ENCODE peak calls at places on chromosomes 7 and 10, in five cellular contexts. One of them, this sample, is unnamed.

GRCh38 chr7:155278921-155279320 is 18.8 kb upstream of the INSIG1 start:
- DNase-seq in activated CD4-positive, alpha-beta T cell treated with anti-CD3 and anti-CD28 coated beads for 24 hours: no peak
- DNase-seq in endothelial cell: no peak
- DNase-seq in left ventricle myocardium inferior: no peak
- DNase-seq in GM06990: no peak
- DNase-seq in this sample: no peak

GRCh38 chr7:71705217-71705616 is 573.3 kb downstream of the GALNT17 start:
- DNase-seq in activated CD4-positive, alpha-beta T cell treated with anti-CD3 and anti-CD28 coated beads for 24 hours: no peak
- DNase-seq in endothelial cell: no peak
- DNase-seq in left ventricle myocardium inferior: no peak
- DNase-seq in GM06990: no peak
- DNase-seq in this sample: peak

GRCh38 chr10:53997953-53998352 is 803.1 kb downstream of the PCDH15 start:
- DNase-seq in activated CD4-positive, alpha-beta T cell treated with anti-CD3 and anti-CD28 coated beads for 24 hours: no peak
- DNase-seq in endothelial cell: no peak
- DNase-seq in left ventricle myocardium inferior: no peak
- DNase-seq in GM06990: no peak
- DNase-seq in this sample: no peak

GRCh38 chr10:6239213-6239991 is 36.7 kb downstream of the PFKFB3 start:
- DNase-seq in activated CD4-positive, alpha-beta T cell treated with anti-CD3 and anti-CD28 coated beads for 24 hours: peak
- DNase-seq in endothelial cell: peak
- DNase-seq in left ventricle myocardium inferior: no peak
- DNase-seq in GM06990: no peak
- DNase-seq in this sample: peak

GRCh38 chr10:13056461-13057077 is 43.4 kb upstream of the OPTN start:
- DNase-seq in activated CD4-positive, alpha-beta T cell treated with anti-CD3 and anti-CD28 coated beads for 24 hours: no peak
- DNase-seq in endothelial cell: peak
- DNase-seq in left ventricle myocardium inferior: no peak
- DNase-seq in GM06990: no peak
- DNase-seq in this sample: peak

GRCh38 chr10:125593644-125594043 is 89.3 kb downstream of the TEX36 start:
- DNase-seq in activated CD4-positive, alpha-beta T cell treated with anti-CD3 and anti-CD28 coated beads for 24 hours: no peak
- DNase-seq in endothelial cell: no peak
- DNase-seq in left ventricle myocardium inferior: no peak
- DNase-seq in GM06990: no peak
- DNase-seq in this sample: no peak

GRCh38 chr7:127938588-127938987 is 92.6 kb downstream of the LRRC4 start:
- DNase-seq in activated CD4-positive, alpha-beta T cell treated with anti-CD3 and anti-CD28 coated beads for 24 hours: no peak
- DNase-seq in endothelial cell: no peak
- DNase-seq in left ventricle myocardium inferior: no peak
- DNase-seq in GM06990: no peak
- DNase-seq in this sample: peak

GRCh38 chr10:68231106-68231901 is 609 bp downstream of the ATOH7 start:
- DNase-seq in activated CD4-positive, alpha-beta T cell treated with anti-CD3 and anti-CD28 coated beads for 24 hours: peak
- DNase-seq in endothelial cell: peak
- DNase-seq in left ventricle myocardium inferior: peak
- DNase-seq in GM06990: peak
- DNase-seq in this sample: peak

GRCh38 chr7:100157334-100158228 is 942 bp downstream of the TRAPPC14 start:
- DNase-seq in activated CD4-positive, alpha-beta T cell treated with anti-CD3 and anti-CD28 coated beads for 24 hours: no peak
- DNase-seq in endothelial cell: peak
- DNase-seq in left ventricle myocardium inferior: no peak
- DNase-seq in GM06990: no peak
- DNase-seq in this sample: peak

GRCh38 chr7:123401295-123401694 is 133.1 kb downstream of the IQUB start:
- DNase-seq in activated CD4-positive, alpha-beta T cell treated with anti-CD3 and anti-CD28 coated beads for 24 hours: no peak
- DNase-seq in endothelial cell: no peak
- DNase-seq in left ventricle myocardium inferior: no peak
- DNase-seq in GM06990: no peak
- DNase-seq in this sample: no peak

GRCh38 chr7:121459148-121459547 is 63.0 kb upstream of the FAM3C start:
- DNase-seq in activated CD4-positive, alpha-beta T cell treated with anti-CD3 and anti-CD28 coated beads for 24 hours: no peak
- DNase-seq in endothelial cell: no peak
- DNase-seq in left ventricle myocardium inferior: no peak
- DNase-seq in GM06990: no peak
- DNase-seq in this sample: peak

GRCh38 chr10:110977662-110978061 is 58.3 kb downstream of the SHOC2 start:
- DNase-seq in activated CD4-positive, alpha-beta T cell treated with anti-CD3 and anti-CD28 coated beads for 24 hours: no peak
- DNase-seq in endothelial cell: no peak
- DNase-seq in left ventricle myocardium inferior: no peak
- DNase-seq in GM06990: no peak
- DNase-seq in this sample: no peak

This sample was measured in myocyte.